ENCODE peak calls at places on chromosome 1, in four cellular contexts. T, K, A and M are unnamed samples.

GRCh38 chr1:66478116-66478515 is 55.8 kb upstream of the SGIP1 start:
- DNase-seq in T (no peak), K (no peak), A (no peak), M (no peak)

GRCh38 chr1:100539836-100540536 is 2.0 kb downstream of the GPR88 start:
- DNase-seq in T (peak), K (no peak), A (no peak), M (no peak)

GRCh38 chr1:166197597-166197996 is 30.8 kb upstream of the FAM78B start:
- DNase-seq in A (no peak), K (no peak), T (no peak), M (no peak)

GRCh38 chr1:95197616-95198252 is 36.3 kb upstream of the RWDD3 start:
- DNase-seq in T (no peak), K (no peak), A (no peak), M (no peak)

GRCh38 chr1:9724706-9725476 is 73.4 kb downstream of the PIK3CD start:
- DNase-seq in T (peak), A (peak), K (peak), M (no peak)

GRCh38 chr1:60130703-60131102 is 57.1 kb upstream of the C1orf87 start:
- DNase-seq in A (no peak), T (no peak), K (no peak), M (no peak)

GRCh38 chr1:178998295-178998694 is 27.4 kb upstream of the FAM20B start:
- DNase-seq in A (no peak), K (no peak), T (no peak), M (no peak)

GRCh38 chr1:184664042-184664659 is 90.5 kb downstream of the EDEM3 start:
- DNase-seq in A (peak), K (peak), T (peak), M (peak)

GRCh38 chr1:183808296-183809027 is 3.5 kb downstream of the RGL1 start:
- DNase-seq in A (no peak), K (no peak), T (no peak), M (no peak)

GRCh38 chr1:94836891-94837290 is 16.7 kb downstream of the SLC44A3 start:
- DNase-seq in A (no peak), K (no peak), T (no peak), M (no peak)

GRCh38 chr1:216531308-216532239 is 108.3 kb upstream of the USH2A start:
- DNase-seq in T (peak), K (no peak), A (no peak), M (no peak)

GRCh38 chr1:3016641-3017439 is 4.4 kb upstream of the ACTRT2 start:
- DNase-seq in T (no peak), K (no peak), A (no peak), M (no peak)

GRCh38 chr1:43367026-43367903 is 546 bp downstream of the ELOVL1 start:
- DNase-seq in A (no peak), K (no peak), T (peak), M (no peak)

GRCh38 chr1:156291226-156292061 is 4.0 kb downstream of the GLMP start:
- DNase-seq in A (peak), T (peak), K (peak), M (peak)

GRCh38 chr1:99713006-99713405 is 53.4 kb downstream of the FRRS1 start:
- DNase-seq in A (no peak), T (no peak), K (no peak), M (no peak)

GRCh38 chr1:34858901-34859441 is 578 bp downstream of the SMIM12 start:
- DNase-seq in T (no peak), A (no peak), K (no peak), M (no peak)

GRCh38 chr1:217917277-217917887 is 286.2 kb downstream of the SPATA17 start:
- DNase-seq in T (no peak), A (no peak), K (no peak), M (no peak)

GRCh38 chr1:181122227-181122626 is 33.7 kb downstream of the IER5 start:
- DNase-seq in K (no peak), A (no peak), T (no peak), M (no peak)

GRCh38 chr1:68819190-68819829 is 322.4 kb upstream of the DEPDC1 start:
- DNase-seq in T (peak), K (no peak), A (no peak), M (no peak)

GRCh38 chr1:64986903-64987871 is 20.8 kb upstream of the JAK1 start:
- DNase-seq in T (no peak), A (no peak), K (peak), M (peak)

GRCh38 chr1:67760030-67760821 is 73.0 kb downstream of the GNG12 start:
- DNase-seq in A (no peak), K (peak), T (peak), M (no peak)